ENCODE peak calls at places on chromosomes 3 and 15, in ten cellular contexts. H, Q, Y, J, E, B, P, R, I and A are unnamed samples.

GRCh38 chr15:88989578-88989977 is 76.4 kb upstream of the MFGE8 start:
- DNase-seq in P (peak; percentile 62), J (no peak), H (no peak), Y (no peak), B (no peak), I (no peak), R (no peak), E (no peak), Q (no peak), A (no peak)

GRCh38 chr3:153029350-153029749 is 132.7 kb upstream of the RAP2B start:
- DNase-seq in H (no peak), P (no peak), R (no peak), I (no peak), Y (no peak), B (peak; percentile 18), E (no peak), J (no peak), Q (no peak), A (peak; percentile 92)

GRCh38 chr3:49484471-49484870 is 14.4 kb downstream of the DAG1 start:
- DNase-seq in H (no peak), B (no peak), P (no peak), I (no peak), R (no peak), Q (no peak), Y (no peak), J (peak; percentile 14), E (no peak), A (no peak)

GRCh38 chr3:15428539-15428938 is 1.1 kb downstream of the EAF1 start:
- DNase-seq in J (no peak), R (no peak), I (no peak), P (peak; percentile 61), B (peak; percentile 19), Y (no peak), Q (no peak), E (peak; percentile 9), H (no peak), A (no peak)

GRCh38 chr3:169454823-169455222 is 208.7 kb downstream of the MECOM start:
- DNase-seq in R (no peak), E (no peak), I (no peak), P (peak; percentile 82), J (no peak), H (no peak), Y (no peak), B (no peak), Q (no peak), A (peak; percentile 51)

GRCh38 chr3:108311797-108312196 is 15.4 kb downstream of the HHLA2 start:
- DNase-seq in E (no peak), R (no peak), Y (no peak), B (peak; percentile 14), Q (no peak), I (no peak), P (no peak), J (no peak), H (no peak), A (no peak)

GRCh38 chr3:133408961-133409360 is 9.1 kb downstream of the BFSP2 start:
- DNase-seq in R (no peak), I (no peak), Y (no peak), B (no peak), H (no peak), Q (no peak), J (no peak), P (no peak), E (no peak), A (peak; percentile 49)

GRCh38 chr3:103218793-103219192 is 784.0 kb downstream of the ZPLD1 start:
- DNase-seq in R (no peak), Y (no peak), I (no peak), H (no peak), P (no peak), E (no peak), J (no peak), B (no peak), Q (no peak), A (no peak)

GRCh38 chr3:99635348-99635747 is 3.0 kb upstream of the COL8A1 start:
- DNase-seq in J (no peak), P (no peak), R (no peak), I (no peak), H (no peak), B (no peak), Q (no peak), E (no peak), Y (no peak), A (no peak)

GRCh38 chr15:70522323-70522966 is 240.9 kb downstream of the UACA start:
- DNase-seq in I (no peak), J (no peak), B (no peak), P (no peak), Y (no peak), H (no peak), E (no peak), R (no peak), Q (no peak), A (no peak)
- H3K36me3 ChIP-seq in I (no peaks in the 10 kb centered on the region), J (no peaks in the 10 kb centered on the region), B (no peaks in the 10 kb centered on the region), P (no peaks in the 10 kb centered on the region), Y (no peaks in the 10 kb centered on the region), H (no peaks in the 10 kb centered on the region), E (no peaks in the 10 kb centered on the region), R (no peaks in the 10 kb centered on the region), Q (no peaks in the 10 kb centered on the region), A (no peaks in the 10 kb centered on the region)

GRCh38 chr15:85840079-85840801 is 45.5 kb upstream of the KLHL25 start:
- DNase-seq in I (peak; percentile 76), H (peak; percentile 97), E (peak; percentile 67), R (peak; percentile 96), J (peak; percentile 87), Y (peak; percentile 91), Q (peak; percentile 72), B (peak; percentile 94), P (peak; percentile 91), A (peak; percentile 88)

GRCh38 chr15:85837011-85837433 is 42.3 kb upstream of the KLHL25 start:
- DNase-seq in H (peak; percentile 82), E (no peak), J (no peak), Y (no peak), B (peak; percentile 78), Q (no peak), I (no peak), R (peak; percentile 71), P (peak; percentile 79), A (no peak)

GRCh38 chr15:85838655-85839054 is 43.9 kb upstream of the KLHL25 start:
- DNase-seq in P (no peak), H (peak; percentile 86), J (no peak), Y (no peak), R (peak; percentile 77), Q (no peak), B (no peak), I (no peak), E (no peak), A (no peak)

GRCh38 chr15:85839637-85840036 is 44.9 kb upstream of the KLHL25 start:
- DNase-seq in B (no peak), J (no peak), Q (no peak), I (no peak), P (no peak), R (no peak), H (no peak), Y (no peak), E (no peak), A (no peak)

DNA sequence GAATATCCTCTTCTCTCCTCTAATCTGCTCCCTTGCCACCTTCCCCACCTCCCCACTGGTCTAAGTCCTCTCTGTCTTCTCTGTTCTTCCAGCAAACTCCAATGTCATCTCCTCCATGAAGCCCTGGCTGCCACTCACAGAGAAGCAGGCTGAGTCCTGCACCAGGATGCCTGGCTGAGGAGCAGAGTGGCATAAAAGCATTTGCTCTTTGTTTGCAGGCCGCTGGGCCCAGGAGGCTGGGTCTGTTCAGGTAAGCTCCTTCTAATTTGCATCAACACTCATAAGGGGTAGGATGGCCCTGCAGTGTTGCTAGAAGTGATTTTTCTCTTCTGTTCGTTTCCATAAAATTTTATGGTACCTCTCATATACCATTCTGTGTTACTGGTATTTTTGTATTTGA is 43.2 kb upstream of the KLHL25 start:
- DNase-seq in J (no peak), E (no peak), P (no peak), B (no peak), Y (no peak), I (no peak), H (peak; percentile 67), R (no peak), Q (no peak), A (no peak)
- H3K4me3 ChIP-seq in J (no peak overlapping the region), E (no peak overlapping the region), P (no peak overlapping the region), B (no peak overlapping the region), Y (no peak overlapping the region), I (no peak overlapping the region), H (no peak overlapping the region), R (no peak overlapping the region), Q (no peak overlapping the region), A (no peak overlapping the region)

GRCh38 chr3:129021140-129021551 is 20.0 kb downstream of the EFCC1 start:
- DNase-seq in Y (no peak), J (peak; percentile 29), E (no peak), R (no peak), Q (no peak), B (no peak), P (no peak), H (no peak), I (no peak), A (no peak)
- H3K4me1 ChIP-seq in Y (peaks cover 80% of the 10 kb centered on the region), J (peaks cover 23% of the 10 kb centered on the region), E (peaks cover 24% of the 10 kb centered on the region), R (peaks cover 9% of the 10 kb centered on the region), Q (peaks cover 51% of the 10 kb centered on the region), B (peaks cover 3% of the 10 kb centered on the region), P (peaks cover 1% of the 10 kb centered on the region), H (peaks cover 11% of the 10 kb centered on the region), I (peaks cover 38% of the 10 kb centered on the region), A (no peaks in the 10 kb centered on the region)

GRCh38 chr3:196048922-196049566 is 32.8 kb downstream of the TFRC start:
- DNase-seq in H (no peak), Q (no peak), J (no peak), B (no peak), R (no peak), E (no peak), I (no peak), P (no peak), Y (no peak), A (no peak)
- H3K36me3 ChIP-seq in H (peaks cover 25% of the 10 kb centered on the region), Q (peaks cover 58% of the 10 kb centered on the region), J (peaks cover 2% of the 10 kb centered on the region), B (peaks cover 7% of the 10 kb centered on the region), R (no peaks in the 10 kb centered on the region), E (peaks cover 41% of the 10 kb centered on the region), I (peaks cover 23% of the 10 kb centered on the region), P (peaks cover 53% of the 10 kb centered on the region), Y (peaks cover 58% of the 10 kb centered on the region), A (peaks cover 46% of the 10 kb centered on the region)

GRCh38 chr3:78455737-78456136 is 1312.1 kb downstream of the ROBO1 start:
- DNase-seq in Q (no peak), P (no peak), Y (no peak), I (no peak), E (no peak), B (no peak), H (no peak), R (no peak), J (no peak), A (no peak)
- H3K4me3 ChIP-seq in Q (no peak overlapping the region), P (no peak overlapping the region), Y (no peak overlapping the region), I (no peak overlapping the region), E (no peak overlapping the region), B (no peak overlapping the region), H (no peak overlapping the region), R (no peak overlapping the region), J (no peak overlapping the region), A (no peak overlapping the region)